ENCODE peak calls at places on chromosomes 2 and 18, in four cellular contexts. One of them, this sample, is unnamed.

GRCh38 chr2:162480067-162480466 is 136.1 kb downstream of the GCA start:
- DNase-seq in AG09319: no peak
- DNase-seq in nephron progenitor cell: no peak
- DNase-seq in GM12865: no peak
- DNase-seq in this sample: no peak

GRCh38 chr2:55133467-55134315 is 83.4 kb upstream of the RTN4 start:
- DNase-seq in AG09319: peak; percentile 88
- DNase-seq in nephron progenitor cell: no peak
- DNase-seq in GM12865: peak; percentile 87
- DNase-seq in this sample: peak; percentile 66

GRCh38 chr2:191714925-191715324 is 37.0 kb downstream of the NABP1 start:
- DNase-seq in AG09319: no peak
- DNase-seq in nephron progenitor cell: no peak
- DNase-seq in GM12865: no peak
- DNase-seq in this sample: no peak

GRCh38 chr18:58847383-58848071 is 17.1 kb upstream of the ZNF532 start:
- DNase-seq in AG09319: no peak
- DNase-seq in nephron progenitor cell: peak; percentile 42
- DNase-seq in GM12865: no peak
- DNase-seq in this sample: no peak

GRCh38 chr18:47260924-47261701 is 9.7 kb upstream of the SKOR2 start:
- DNase-seq in AG09319: no peak
- DNase-seq in nephron progenitor cell: peak; percentile 28
- DNase-seq in GM12865: no peak
- DNase-seq in this sample: no peak

GRCh38 chr2:108575132-108575966 is 41.1 kb downstream of the LIMS1 start:
- DNase-seq in AG09319: no peak
- DNase-seq in nephron progenitor cell: no peak
- DNase-seq in GM12865: no peak
- DNase-seq in this sample: peak; percentile 40

GRCh38 chr2:38514603-38515154 is 88.0 kb downstream of the HNRNPLL start:
- DNase-seq in AG09319: no peak
- DNase-seq in nephron progenitor cell: no peak
- DNase-seq in GM12865: no peak
- DNase-seq in this sample: no peak

GRCh38 chr2:233643128-233643527 is 6.9 kb downstream of the UGT1A10 start:
- DNase-seq in AG09319: no peak
- DNase-seq in nephron progenitor cell: no peak
- DNase-seq in GM12865: peak; percentile 17
- DNase-seq in this sample: no peak

GRCh38 chr18:49628119-49628518 is 66.3 kb downstream of the LIPG start:
- DNase-seq in AG09319: no peak
- DNase-seq in nephron progenitor cell: no peak
- DNase-seq in GM12865: no peak
- DNase-seq in this sample: no peak

GRCh38 chr18:489244-490023 is 11.1 kb downstream of the COLEC12 start:
- DNase-seq in AG09319: no peak
- DNase-seq in nephron progenitor cell: no peak
- DNase-seq in GM12865: no peak
- DNase-seq in this sample: no peak

GRCh38 chr2:75007819-75008218 is 49.4 kb downstream of the POLE4 start:
- DNase-seq in AG09319: no peak
- DNase-seq in nephron progenitor cell: no peak
- DNase-seq in GM12865: no peak
- DNase-seq in this sample: no peak

GRCh38 chr2:159366538-159366937 is 80.0 kb upstream of the WDSUB1 start:
- DNase-seq in AG09319: no peak
- DNase-seq in nephron progenitor cell: no peak
- DNase-seq in GM12865: no peak
- DNase-seq in this sample: no peak

GRCh38 chr18:63307555-63308200 is 11.9 kb downstream of the BCL2 start:
- DNase-seq in AG09319: no peak
- DNase-seq in nephron progenitor cell: no peak
- DNase-seq in GM12865: no peak
- DNase-seq in this sample: no peak

GRCh38 chr2:138948070-138948539 is 167.9 kb upstream of the NXPH2 start:
- DNase-seq in AG09319: peak; percentile 10
- DNase-seq in nephron progenitor cell: no peak
- DNase-seq in GM12865: peak; percentile 48
- DNase-seq in this sample: peak; percentile 8

DNA sequence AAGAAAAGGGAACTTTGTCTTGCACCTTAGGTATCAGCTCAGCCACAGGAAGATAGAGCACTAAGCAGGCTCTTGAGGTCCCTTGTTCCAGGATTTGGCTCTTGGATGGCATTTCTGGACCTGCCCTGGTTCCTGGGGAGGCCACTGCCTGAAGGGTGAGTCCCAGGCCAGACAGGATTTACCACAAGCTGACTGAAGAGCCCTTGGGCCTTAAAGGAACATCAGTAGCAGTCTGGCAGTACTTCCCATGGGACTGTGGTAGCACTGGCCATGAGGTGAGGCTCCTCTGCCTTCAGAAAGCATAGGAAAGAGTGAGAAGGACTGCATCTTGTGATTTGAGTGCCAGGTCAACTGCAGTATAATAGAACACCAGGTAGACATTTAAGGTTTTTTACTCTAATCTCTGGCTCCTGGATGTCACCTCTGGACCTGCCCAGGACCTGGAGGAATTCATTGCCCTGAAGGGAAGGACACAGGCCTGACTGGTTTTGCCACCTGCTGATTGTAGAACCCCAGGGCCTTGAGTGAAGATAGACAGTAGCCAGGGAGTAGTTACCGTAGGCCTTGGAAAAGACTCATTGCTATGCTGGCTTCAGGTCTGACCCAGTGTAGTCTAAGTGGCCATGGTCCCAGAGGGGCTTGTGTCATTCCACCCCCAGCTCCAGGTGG is 154.4 kb upstream of the CREB1 start:
- DNase-seq in AG09319: no peak
- DNase-seq in nephron progenitor cell: no peak
- DNase-seq in GM12865: no peak
- DNase-seq in this sample: no peak
- TF ChIP-seq CTCF in AG09319: no peak
- TF ChIP-seq CTCF in nephron progenitor cell: no peak
- TF ChIP-seq CTCF in GM12865: no peak
- TF ChIP-seq CTCF in this sample: no peak

GRCh38 chr2:47653036-47653435 is 129.9 kb upstream of the MSH6 start:
- DNase-seq in AG09319: no peak
- DNase-seq in nephron progenitor cell: no peak
- DNase-seq in GM12865: no peak
- DNase-seq in this sample: no peak

GRCh38 chr2:47655563-47655880 is 127.4 kb upstream of the MSH6 start:
- DNase-seq in AG09319: no peak
- DNase-seq in nephron progenitor cell: no peak
- DNase-seq in GM12865: peak; percentile 37
- DNase-seq in this sample: no peak

GRCh38 chr2:47654790-47655562 is 128.0 kb upstream of the MSH6 start:
- DNase-seq in AG09319: no peak
- DNase-seq in nephron progenitor cell: no peak
- DNase-seq in GM12865: peak; percentile 87
- DNase-seq in this sample: peak; percentile 76

GRCh38 chr2:47652041-47652713 is 130.8 kb upstream of the MSH6 start:
- DNase-seq in AG09319: no peak
- DNase-seq in nephron progenitor cell: no peak
- DNase-seq in GM12865: no peak
- DNase-seq in this sample: no peak

GRCh38 chr2:47653909-47654789 is 128.8 kb upstream of the MSH6 start:
- DNase-seq in AG09319: no peak
- DNase-seq in nephron progenitor cell: peak; percentile 54
- DNase-seq in GM12865: peak; percentile 28
- DNase-seq in this sample: no peak
- TF ChIP-seq CTCF in AG09319: peak; percentile 6
- TF ChIP-seq CTCF in nephron progenitor cell: peak; percentile 51
- TF ChIP-seq CTCF in GM12865: peak; percentile 21
- TF ChIP-seq CTCF in this sample: peak; percentile 34

DNA sequence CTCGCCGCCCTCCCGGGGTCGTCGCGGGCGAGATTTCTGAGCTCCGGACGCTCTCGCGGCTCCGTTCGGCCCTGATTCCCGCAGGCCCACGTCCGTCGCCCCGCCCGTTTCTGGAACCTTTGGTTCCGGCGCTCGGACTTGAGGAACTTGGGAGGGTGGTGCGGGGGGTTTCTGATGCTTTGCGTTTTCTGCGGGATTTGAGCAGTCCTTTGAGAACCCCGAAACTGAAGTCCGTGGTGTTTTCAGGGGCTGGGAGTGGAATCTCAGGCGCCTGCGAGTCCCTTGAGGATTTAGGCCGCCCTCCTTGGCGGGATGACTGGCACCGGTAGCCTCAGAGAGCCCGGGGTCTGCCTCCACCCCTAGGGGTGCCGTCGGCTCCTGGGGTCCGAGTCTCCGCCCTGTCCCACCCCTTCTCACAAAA is 336 bp downstream of the THNSL2 start:
- DNase-seq in AG09319: no peak
- DNase-seq in nephron progenitor cell: no peak
- DNase-seq in GM12865: no peak
- DNase-seq in this sample: no peak
- TF ChIP-seq CTCF in AG09319: no peak
- TF ChIP-seq CTCF in nephron progenitor cell: no peak
- TF ChIP-seq CTCF in GM12865: no peak
- TF ChIP-seq CTCF in this sample: no peak

GRCh38 chr18:34710430-34711386 is 610 bp downstream of the DTNA start:
- DNase-seq in AG09319: peak; percentile 38
- DNase-seq in nephron progenitor cell: peak; percentile 7
- DNase-seq in GM12865: no peak
- DNase-seq in this sample: no peak

GRCh38 chr18:34707670-34708069 is 2.4 kb upstream of the DTNA start:
- DNase-seq in AG09319: peak; percentile 72
- DNase-seq in nephron progenitor cell: no peak
- DNase-seq in GM12865: no peak
- DNase-seq in this sample: no peak

GRCh38 chr18:34704823-34705222 is 5.3 kb upstream of the DTNA start:
- DNase-seq in AG09319: no peak
- DNase-seq in nephron progenitor cell: no peak
- DNase-seq in GM12865: no peak
- DNase-seq in this sample: no peak

GRCh38 chr18:34709631-34710429 is at the start of gene DTNA:
- DNase-seq in AG09319: peak; percentile 85
- DNase-seq in nephron progenitor cell: no peak
- DNase-seq in GM12865: peak; percentile 13
- DNase-seq in this sample: no peak

GRCh38 chr18:34709104-34709503 is 994 bp upstream of the DTNA start:
- DNase-seq in AG09319: peak; percentile 56
- DNase-seq in nephron progenitor cell: no peak
- DNase-seq in GM12865: no peak
- DNase-seq in this sample: no peak
- TF ChIP-seq CTCF in AG09319: no peak
- TF ChIP-seq CTCF in nephron progenitor cell: no peak
- TF ChIP-seq CTCF in GM12865: no peak
- TF ChIP-seq CTCF in this sample: no peak

DNA sequence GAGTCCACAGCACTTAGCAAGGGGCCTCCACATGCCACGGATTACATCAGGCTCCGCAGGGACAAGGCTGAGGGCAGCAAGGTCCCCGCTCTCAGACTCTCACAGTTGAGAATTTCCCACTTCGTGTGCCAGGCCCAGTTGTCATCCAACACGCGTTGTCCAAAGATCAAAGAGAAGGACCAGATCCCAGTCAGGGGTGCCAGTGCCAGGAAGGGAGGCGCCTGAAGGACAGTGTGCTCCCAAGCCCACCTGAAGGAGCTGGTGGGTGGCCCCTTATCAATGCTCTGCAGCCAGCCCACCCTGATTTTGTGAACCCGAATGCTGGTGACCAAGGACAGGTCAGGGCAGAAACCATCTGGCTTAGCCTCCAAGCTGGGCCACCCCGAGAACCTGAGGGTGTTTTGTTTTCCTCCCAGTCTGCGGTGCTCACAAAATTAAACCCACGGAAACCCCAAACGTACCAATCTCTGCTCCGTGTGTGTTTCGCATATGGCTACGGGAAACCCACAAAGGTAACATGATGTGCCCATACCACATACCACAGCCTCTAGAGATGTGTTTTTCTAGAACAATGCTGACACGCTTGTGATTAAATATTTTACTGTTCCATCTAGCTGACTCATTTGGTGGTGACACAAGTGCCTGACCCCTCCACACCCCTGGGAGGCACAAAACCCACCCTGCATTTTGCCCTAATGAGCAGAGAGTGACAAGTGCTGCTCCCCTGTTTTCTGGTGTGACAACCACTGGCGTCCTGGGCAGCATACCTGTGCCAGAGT is 24.5 kb downstream of the CRACDL start:
- DNase-seq in AG09319: no peak
- DNase-seq in nephron progenitor cell: no peak
- DNase-seq in GM12865: peak; percentile 48
- DNase-seq in this sample: no peak
- TF ChIP-seq CTCF in AG09319: no peak
- TF ChIP-seq CTCF in nephron progenitor cell: no peak
- TF ChIP-seq CTCF in GM12865: no peak
- TF ChIP-seq CTCF in this sample: no peak

GRCh38 chr2:46299365-46300263 is 2.4 kb downstream of the EPAS1 start:
- DNase-seq in AG09319: no peak
- DNase-seq in nephron progenitor cell: peak; percentile 48
- DNase-seq in GM12865: no peak
- DNase-seq in this sample: no peak
- TF ChIP-seq CTCF in AG09319: peak; percentile 22
- TF ChIP-seq CTCF in nephron progenitor cell: no peak
- TF ChIP-seq CTCF in GM12865: no peak
- TF ChIP-seq CTCF in this sample: no peak

GRCh38 chr2:183809404-183809803 is 685.2 kb downstream of the NUP35 start:
- DNase-seq in AG09319: no peak
- DNase-seq in nephron progenitor cell: no peak
- DNase-seq in GM12865: no peak
- DNase-seq in this sample: no peak
- TF ChIP-seq CTCF in AG09319: no peak
- TF ChIP-seq CTCF in nephron progenitor cell: no peak
- TF ChIP-seq CTCF in GM12865: no peak
- TF ChIP-seq CTCF in this sample: no peak